ENCODE peak calls at places on chromosomes 16 and 17, in eight cellular contexts. M is adrenal gland, X is ovary, Y is neuronal stem cell, A is lower leg skin, G is uterus, F is transverse colon, N is GM12878. V is an unnamed sample.

GRCh38 chr17:36072431-36073121 is 8.5 kb downstream of the CCL18 start:
- DNase-seq in M (peak; percentile 72), X (no peak), Y (peak; percentile 71), A (no peak), G (peak; percentile 22), F (peak; percentile 61), N (peak; percentile 69), V (peak; percentile 73)

GRCh38 chr17:66777689-66778225 is 57.2 kb upstream of the CACNG5 start:
- DNase-seq in M (no peak), X (no peak), Y (no peak), A (no peak), G (no peak), F (no peak), N (no peak), V (no peak)

GRCh38 chr17:57535652-57536018 is 209.5 kb downstream of the CCDC182 start:
- DNase-seq in M (no peak), X (no peak), Y (no peak), A (no peak), G (no peak), F (no peak), N (no peak), V (no peak)

GRCh38 chr17:21199856-21200255 is 14.1 kb downstream of the TMEM11 start:
- DNase-seq in M (no peak), X (no peak), Y (no peak), A (no peak), G (no peak), F (no peak), N (no peak), V (no peak)

GRCh38 chr17:77618173-77618572 is 340.3 kb upstream of the TNRC6C start:
- DNase-seq in M (no peak), X (no peak), Y (no peak), A (no peak), G (no peak), F (no peak), N (no peak), V (no peak)

GRCh38 chr17:37031493-37032083 is 82.8 kb downstream of the AATF start:
- DNase-seq in M (no peak), X (no peak), Y (no peak), A (no peak), G (no peak), F (no peak), N (no peak), V (no peak)

GRCh38 chr16:74071996-74072559 is 224.5 kb upstream of the PSMD7 start:
- DNase-seq in M (no peak), X (no peak), Y (no peak), A (no peak), G (no peak), F (no peak), N (no peak), V (no peak)

GRCh38 chr16:75088226-75088625 is 28.4 kb downstream of the LDHD start:
- DNase-seq in M (no peak), X (no peak), Y (no peak), A (no peak), G (no peak), F (no peak), N (no peak), V (peak; percentile 42)

GRCh38 chr16:81876273-81876900 is 97.3 kb downstream of the PLCG2 start:
- DNase-seq in M (no peak), X (no peak), Y (no peak), A (no peak), G (no peak), F (no peak), N (no peak), V (no peak)

GRCh38 chr16:88382491-88383400 is at the start of gene ZNF469:
- DNase-seq in M (no peak), X (no peak), Y (no peak), A (no peak), G (peak; percentile 31), F (no peak), N (no peak), V (no peak)

GRCh38 chr17:492015-492399 is 139.4 kb upstream of the RPH3AL start:
- DNase-seq in M (no peak), X (no peak), Y (no peak), A (no peak), G (no peak), F (no peak), N (no peak), V (no peak)

GRCh38 chr17:44906010-44906646 is 6.9 kb upstream of the EFTUD2 start:
- DNase-seq in M (no peak), X (no peak), Y (no peak), A (no peak), G (no peak), F (no peak), N (no peak), V (no peak)

GRCh38 chr17:31610301-31610910 is 218.9 kb downstream of the RAB11FIP4 start:
- DNase-seq in M (no peak), X (no peak), Y (no peak), A (no peak), G (no peak), F (no peak), N (no peak), V (no peak)

GRCh38 chr17:31608659-31609254 is 217.3 kb downstream of the RAB11FIP4 start:
- DNase-seq in M (no peak), X (no peak), Y (no peak), A (no peak), G (no peak), F (no peak), N (no peak), V (no peak)

GRCh38 chr17:31605761-31606160 is 214.3 kb downstream of the RAB11FIP4 start:
- DNase-seq in M (peak; percentile 2), X (no peak), Y (no peak), A (no peak), G (no peak), F (no peak), N (no peak), V (no peak)

GRCh38 chr17:31609331-31609730 is 217.9 kb downstream of the RAB11FIP4 start:
- DNase-seq in M (no peak), X (no peak), Y (no peak), A (no peak), G (no peak), F (no peak), N (no peak), V (no peak)

GRCh38 chr17:31604936-31605335 is 213.5 kb downstream of the RAB11FIP4 start:
- DNase-seq in M (no peak), X (no peak), Y (no peak), A (no peak), G (no peak), F (no peak), N (no peak), V (no peak)
- H3K4me3 ChIP-seq in M (no peak overlapping the region), X (no peak overlapping the region), Y (no peak overlapping the region), A (no peak overlapping the region), G (no peak overlapping the region), F (no peak overlapping the region), N (no peak overlapping the region), V (no peak overlapping the region)

GRCh38 chr17:81977211-81978091 is at the start of gene ASPSCR1:
- DNase-seq in M (peak; percentile 94), X (peak; percentile 92), Y (peak; percentile 92), A (peak; percentile 80), G (peak; percentile 90), F (peak; percentile 94), N (peak; percentile 34), V (peak; percentile 93)
- H3K4me3 ChIP-seq in M (peak within 1 kb of the TSS; percentile 89), X (peak within 1 kb of the TSS; percentile 65), Y (peak within 1 kb of the TSS; percentile 88), A (peak within 1 kb of the TSS; percentile 60), G (peak within 1 kb of the TSS; percentile 75), F (peak within 1 kb of the TSS; percentile 81), N (peak within 1 kb of the TSS; percentile 87), V (peak within 1 kb of the TSS; percentile 82)

DNA sequence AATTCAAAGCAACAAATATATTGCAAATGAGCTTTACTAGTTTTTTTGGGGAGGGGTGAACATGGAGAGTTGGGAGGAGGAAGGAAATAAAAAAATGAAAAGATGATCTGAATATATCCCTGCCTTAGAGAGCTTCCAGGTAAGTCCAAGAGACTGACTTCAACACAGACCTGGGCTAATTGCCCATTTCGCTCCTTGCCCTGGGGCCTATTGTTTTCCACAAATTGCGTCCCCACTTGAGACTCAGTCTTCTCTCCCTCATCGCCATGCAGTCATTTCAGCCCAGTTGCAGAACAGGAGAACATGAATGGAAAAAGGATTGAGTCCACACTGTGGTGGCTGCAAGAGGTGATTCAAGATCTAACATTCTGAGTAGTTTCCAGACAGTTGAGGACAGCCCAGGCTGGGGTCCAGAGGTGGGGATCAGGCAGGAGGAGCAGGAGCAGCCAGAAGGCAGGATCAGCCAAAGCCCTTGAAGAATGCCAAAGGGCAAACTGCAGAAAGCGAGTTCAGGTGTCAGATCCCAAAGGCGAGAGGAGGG is 21.6 kb upstream of the TOB1 start:
- DNase-seq in M (peak; percentile 49), X (no peak), Y (no peak), A (no peak), G (no peak), F (no peak), N (no peak), V (no peak)
- H3K4me3 ChIP-seq in M (no peak overlapping the region), X (no peak overlapping the region), Y (no peak overlapping the region), A (no peak overlapping the region), G (no peak overlapping the region), F (no peak overlapping the region), N (no peak overlapping the region), V (no peak overlapping the region)

GRCh38 chr16:85046957-85047866 is 19.6 kb downstream of the KIAA0513 start:
- DNase-seq in M (no peak), X (no peak), Y (no peak), A (no peak), G (no peak), F (peak; percentile 72), N (no peak), V (peak; percentile 48)
- H3K4me3 ChIP-seq in M (no peak overlapping the region), X (no peak overlapping the region), Y (no peak overlapping the region), A (no peak overlapping the region), G (no peak overlapping the region), F (no peak overlapping the region), N (no peak overlapping the region), V (no peak overlapping the region)

GRCh38 chr17:75632863-75633483 is at the start of gene SMIM5:
- DNase-seq in M (peak; percentile 96), X (peak; percentile 91), Y (peak; percentile 81), A (peak; percentile 88), G (peak; percentile 92), F (peak; percentile 90), N (no peak), V (peak; percentile 92)
- H3K4me3 ChIP-seq in M (no peak within 1 kb of the TSS), X (peak within 1 kb of the TSS; percentile 1), Y (no peak within 1 kb of the TSS), A (no peak within 1 kb of the TSS), G (no peak within 1 kb of the TSS), F (no peak within 1 kb of the TSS), N (no peak within 1 kb of the TSS), V (no peak within 1 kb of the TSS)

DNA sequence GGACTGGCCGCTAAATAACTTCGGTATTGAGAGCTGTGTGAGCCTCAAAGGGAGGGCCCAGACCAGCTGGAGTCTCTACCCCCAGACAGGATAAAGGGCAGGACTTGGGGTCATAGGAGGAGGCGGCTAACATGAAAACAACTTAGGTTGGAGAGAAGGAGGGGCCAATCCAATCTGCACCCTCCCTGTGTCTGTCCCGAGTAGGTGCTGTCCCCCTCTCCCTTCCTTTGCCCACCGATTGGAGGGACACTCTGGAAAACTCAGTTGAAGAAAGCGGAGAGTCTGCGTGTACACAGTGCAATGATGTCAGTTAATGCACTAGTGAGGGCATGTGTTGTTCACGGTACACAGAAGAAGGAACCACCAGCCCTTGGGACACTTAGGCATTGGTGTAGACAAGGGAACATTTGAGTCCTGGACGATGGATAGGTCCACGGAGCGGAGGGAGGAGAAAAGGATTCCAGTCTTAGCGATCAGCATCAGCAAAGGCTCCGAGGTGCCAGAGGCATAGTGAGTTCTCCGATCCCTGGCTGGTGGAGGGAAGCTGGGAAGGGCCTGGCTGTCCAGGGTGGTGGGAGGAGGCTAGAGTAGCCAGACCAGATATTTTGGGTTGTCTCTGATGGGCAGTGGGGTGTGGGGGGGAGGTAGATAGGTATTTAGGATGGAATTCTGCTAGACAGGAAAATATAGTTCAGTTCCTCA is 761 bp downstream of the NOL3 start:
- DNase-seq in M (no peak), X (no peak), Y (no peak), A (no peak), G (no peak), F (no peak), N (no peak), V (no peak)
- H3K4me3 ChIP-seq in M (peak overlapping the region; percentile 40), X (peak overlapping the region; percentile 49), Y (peak overlapping the region; percentile 54), A (no peak overlapping the region), G (peak overlapping the region; percentile 49), F (peak overlapping the region; percentile 28), N (peak overlapping the region; percentile 73), V (peak overlapping the region; percentile 52)